ENCODE peak calls at places on chromosomes 6 and 20, in five cellular contexts. S is endothelial cell of umbilical vein, N is mesenchymal stem cell, E is PC-3, Y is neuronal stem cell. I is an unnamed sample.

GRCh38 chr6:109306733-109307132 is 75.5 kb downstream of the CD164 start:
- DNase-seq in S (no peak), N (no peak), E (no peak), Y (no peak), I (no peak)

GRCh38 chr6:37956711-37957110 is 137.2 kb downstream of the ZFAND3 start:
- DNase-seq in S (peak; percentile 12), N (no peak), E (no peak), Y (no peak), I (no peak)

GRCh38 chr6:46637933-46638332 is 14.7 kb downstream of the CYP39A1 start:
- DNase-seq in S (no peak), N (no peak), E (no peak), Y (no peak), I (no peak)

GRCh38 chr6:36125575-36125974 is 4.7 kb upstream of the MAPK13 start:
- DNase-seq in S (no peak), N (no peak), E (no peak), Y (no peak), I (no peak)

GRCh38 chr6:36296240-36296639 is 26.4 kb downstream of the PNPLA1 start:
- DNase-seq in S (no peak), N (no peak), E (no peak), Y (no peak), I (peak; percentile 22)

GRCh38 chr6:26342106-26342999 is 22.6 kb upstream of the BTN3A2 start:
- DNase-seq in S (no peak), N (peak; percentile 53), E (peak; percentile 35), Y (no peak), I (peak; percentile 28)

GRCh38 chr6:134373282-134373922 is 55.5 kb upstream of the SGK1 start:
- DNase-seq in S (peak; percentile 90), N (peak; percentile 94), E (peak; percentile 51), Y (no peak), I (peak; percentile 94)

GRCh38 chr6:79538481-79538971 is 1.3 kb upstream of the LCA5 start:
- DNase-seq in S (peak; percentile 32), N (peak; percentile 51), E (peak; percentile 15), Y (no peak), I (peak; percentile 41)

GRCh38 chr6:33620158-33620583 is 951 bp upstream of the ITPR3 start:
- DNase-seq in S (peak; percentile 60), N (peak; percentile 70), E (peak; percentile 47), Y (no peak), I (peak; percentile 35)

GRCh38 chr6:106300944-106301343 is 24.6 kb downstream of the ATG5 start:
- DNase-seq in S (peak; percentile 38), N (peak; percentile 61), E (peak; percentile 59), Y (no peak), I (peak; percentile 74)

GRCh38 chr6:53313784-53314382 is 34.9 kb downstream of the ELOVL5 start:
- DNase-seq in S (peak; percentile 84), N (peak; percentile 87), E (no peak), Y (no peak), I (peak; percentile 81)

GRCh38 chr20:20034486-20034885 is 17.3 kb downstream of the NAA20 start:
- DNase-seq in S (no peak), N (no peak), E (no peak), Y (no peak), I (peak; percentile 31)

GRCh38 chr6:142760152-142760551 is 184.8 kb downstream of the HIVEP2 start:
- DNase-seq in S (no peak), N (no peak), E (peak; percentile 22), Y (no peak), I (peak; percentile 77)

GRCh38 chr6:42848700-42849099 is 30.7 kb upstream of the RPL7L1 start:
- DNase-seq in S (no peak), N (no peak), E (no peak), Y (no peak), I (no peak)

GRCh38 chr6:41306187-41306854 is 19.8 kb upstream of the TREM1 start:
- DNase-seq in S (peak; percentile 49), N (peak; percentile 53), E (peak; percentile 82), Y (peak; percentile 45), I (peak; percentile 62)

GRCh38 chr6:170290306-170291128 is at the start of gene DLL1:
- DNase-seq in S (peak; percentile 52), N (peak; percentile 68), E (peak; percentile 13), Y (peak; percentile 94), I (peak; percentile 37)

GRCh38 chr6:121651420-121651819 is 216.0 kb downstream of the GJA1 start:
- DNase-seq in S (peak; percentile 96), N (peak; percentile 50), E (no peak), Y (no peak), I (peak; percentile 37)

GRCh38 chr6:170005680-170006470 is 254.5 kb downstream of the ERMARD start:
- DNase-seq in S (no peak), N (no peak), E (no peak), Y (no peak), I (no peak)

GRCh38 chr6:155341130-155341828 is 27.0 kb upstream of the TFB1M start:
- DNase-seq in S (no peak), N (peak; percentile 88), E (peak; percentile 74), Y (no peak), I (peak; percentile 49)

GRCh38 chr6:134647861-134648260 is 302.0 kb downstream of the ALDH8A1 start:
- DNase-seq in S (no peak), N (no peak), E (no peak), Y (no peak), I (no peak)

GRCh38 chr6:26272171-26272631 is 92.8 kb upstream of the BTN3A2 start:
- DNase-seq in S (no peak), N (no peak), E (no peak), Y (peak; percentile 48), I (no peak)

GRCh38 chr6:12992770-12993169 is 276.2 kb downstream of the PHACTR1 start:
- DNase-seq in S (no peak), N (no peak), E (no peak), Y (no peak), I (no peak)

GRCh38 chr6:24504642-24505586 is 10.1 kb downstream of the ALDH5A1 start:
- DNase-seq in S (no peak), N (no peak), E (peak; percentile 80), Y (no peak), I (no peak)

GRCh38 chr6:154261688-154262397 is 94.8 kb downstream of the IPCEF1 start:
- DNase-seq in S (no peak), N (no peak), E (no peak), Y (no peak), I (no peak)

GRCh38 chr6:7721654-7722053 is 4.2 kb upstream of the BMP6 start:
- DNase-seq in S (peak; percentile 62), N (peak; percentile 23), E (peak; percentile 66), Y (no peak), I (peak; percentile 52)

GRCh38 chr20:39474829-39475228 is 512.7 kb downstream of the DHX35 start:
- DNase-seq in S (no peak), N (no peak), E (no peak), Y (no peak), I (no peak)

GRCh38 chr6:87473419-87473903 is 687 bp downstream of the SLC35A1 start:
- DNase-seq in S (no peak), N (peak; percentile 48), E (peak; percentile 26), Y (no peak), I (peak; percentile 47)

GRCh38 chr6:119280586-119281163 is 68.9 kb downstream of the MAN1A1 start:
- DNase-seq in S (no peak), N (no peak), E (peak; percentile 29), Y (no peak), I (peak; percentile 36)

GRCh38 chr6:13256614-13257013 is 71.7 kb downstream of the TBC1D7 start:
- DNase-seq in S (no peak), N (no peak), E (no peak), Y (no peak), I (no peak)

GRCh38 chr6:22457986-22458385 is 111.4 kb upstream of the HDGFL1 start:
- DNase-seq in S (no peak), N (no peak), E (peak; percentile 18), Y (no peak), I (peak; percentile 47)
- H3K27me3 ChIP-seq in S (no peaks in the 10 kb centered on the region), N (no peaks in the 10 kb centered on the region), E (no peaks in the 10 kb centered on the region), Y (no peaks in the 10 kb centered on the region), I (no peaks in the 10 kb centered on the region)

GRCh38 chr6:15904651-15905376 is 224.1 kb upstream of the MYLIP start:
- DNase-seq in S (no peak), N (peak; percentile 18), E (no peak), Y (no peak), I (no peak)
- H3K9ac ChIP-seq in S (no peak overlapping the region), N (no peak overlapping the region), E (no peak overlapping the region), Y (no peak overlapping the region), I (no peak overlapping the region)

DNA sequence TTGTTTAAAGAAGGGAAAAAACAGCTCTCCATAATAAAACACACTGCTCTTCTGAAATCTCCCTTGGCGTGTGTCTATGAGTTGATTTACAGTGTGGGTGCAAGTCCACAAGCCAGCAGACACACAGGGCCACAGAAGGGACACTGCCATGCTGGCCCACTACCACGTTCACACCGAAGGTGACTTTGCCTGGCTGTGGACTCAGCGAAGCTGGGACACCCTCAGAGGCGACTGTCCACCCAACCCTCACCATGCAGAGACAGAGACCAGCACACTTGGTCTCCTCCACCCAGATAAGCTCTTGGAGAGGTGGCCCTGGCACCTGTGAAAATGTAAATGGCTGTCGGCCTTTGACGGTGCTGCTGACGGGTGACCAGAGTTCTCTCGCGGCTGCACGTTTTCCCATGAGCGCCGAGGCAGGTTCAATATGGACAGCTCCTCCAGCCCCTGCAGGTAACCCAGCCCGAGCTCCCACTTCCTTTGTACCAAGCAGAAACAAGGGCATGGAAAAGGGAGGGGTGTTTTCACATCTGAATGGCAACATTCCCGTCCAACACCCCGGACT is 78.0 kb downstream of the YTHDF1 start:
- DNase-seq in S (no peak), N (no peak), E (no peak), Y (no peak), I (no peak)
- H3K27me3 ChIP-seq in S (no peaks in the 10 kb centered on the region), N (peaks cover 39% of the 10 kb centered on the region), E (peaks cover 45% of the 10 kb centered on the region), Y (no peaks in the 10 kb centered on the region), I (no peaks in the 10 kb centered on the region)

GRCh38 chr6:92930212-92930611 is 489.1 kb downstream of the EPHA7 start:
- DNase-seq in S (no peak), N (no peak), E (no peak), Y (no peak), I (no peak)
- H3K9ac ChIP-seq in S (no peak overlapping the region), N (no peak overlapping the region), E (no peak overlapping the region), Y (no peak overlapping the region), I (no peak overlapping the region)

GRCh38 chr20:63401384-63402110 is 40.4 kb upstream of the CHRNA4 start:
- DNase-seq in S (no peak), N (no peak), E (no peak), Y (no peak), I (no peak)

GRCh38 chr20:63400486-63401210 is 39.5 kb upstream of the CHRNA4 start:
- DNase-seq in S (no peak), N (no peak), E (no peak), Y (no peak), I (no peak)

GRCh38 chr20:63402860-63403220 is 41.7 kb upstream of the CHRNA4 start:
- DNase-seq in S (no peak), N (no peak), E (no peak), Y (no peak), I (no peak)

GRCh38 chr20:63403403-63404105 is 42.4 kb upstream of the CHRNA4 start:
- DNase-seq in S (no peak), N (no peak), E (no peak), Y (no peak), I (no peak)

GRCh38 chr20:63402178-63402859 is 41.2 kb upstream of the CHRNA4 start:
- DNase-seq in S (no peak), N (no peak), E (no peak), Y (no peak), I (no peak)
- H3K27me3 ChIP-seq in S (no peaks in the 10 kb centered on the region), N (peaks cover 30% of the 10 kb centered on the region), E (peaks cover 44% of the 10 kb centered on the region), Y (no peaks in the 10 kb centered on the region), I (no peaks in the 10 kb centered on the region)